ENCODE peak calls at places on chromosomes 16 and 17, in eight cellular contexts. One of them, this sample, is unnamed.

GRCh38 chr17:4721203-4722135 is 9.8 kb upstream of the MED11 start:
- DNase-seq in IMR-90: peak; percentile 80
- DNase-seq in body of pancreas: peak; percentile 95
- DNase-seq in right atrium auricular region: no peak
- DNase-seq in lower leg skin: no peak
- DNase-seq in endodermal cell: peak; percentile 38
- DNase-seq in left ventricle myocardium inferior: peak; percentile 45
- DNase-seq in sigmoid colon: no peak
- DNase-seq in this sample: peak; percentile 88

GRCh38 chr16:14635394-14636145 is 2.8 kb downstream of the BFAR start:
- DNase-seq in sigmoid colon: no peak
- DNase-seq in left ventricle myocardium inferior: no peak
- DNase-seq in lower leg skin: no peak
- DNase-seq in right atrium auricular region: no peak
- DNase-seq in endodermal cell: no peak
- DNase-seq in IMR-90: no peak
- DNase-seq in body of pancreas: no peak
- DNase-seq in this sample: no peak

GRCh38 chr16:87740441-87740840 is 25.3 kb downstream of the KLHDC4 start:
- DNase-seq in endodermal cell: no peak
- DNase-seq in sigmoid colon: no peak
- DNase-seq in IMR-90: peak; percentile 21
- DNase-seq in lower leg skin: no peak
- DNase-seq in right atrium auricular region: no peak
- DNase-seq in left ventricle myocardium inferior: no peak
- DNase-seq in body of pancreas: no peak
- DNase-seq in this sample: no peak

GRCh38 chr16:31131416-31131815 is 4.1 kb downstream of the PRSS8 start:
- DNase-seq in sigmoid colon: no peak
- DNase-seq in left ventricle myocardium inferior: no peak
- DNase-seq in body of pancreas: no peak
- DNase-seq in lower leg skin: no peak
- DNase-seq in endodermal cell: no peak
- DNase-seq in right atrium auricular region: no peak
- DNase-seq in IMR-90: no peak
- DNase-seq in this sample: no peak

GRCh38 chr17:64155751-64156544 is 26.0 kb upstream of the ERN1 start:
- DNase-seq in right atrium auricular region: peak; percentile 86
- DNase-seq in endodermal cell: peak; percentile 39
- DNase-seq in left ventricle myocardium inferior: peak; percentile 78
- DNase-seq in IMR-90: peak; percentile 61
- DNase-seq in lower leg skin: peak; percentile 87
- DNase-seq in sigmoid colon: peak; percentile 83
- DNase-seq in body of pancreas: peak; percentile 85
- DNase-seq in this sample: no peak

GRCh38 chr17:64270885-64271284 is 7.8 kb upstream of the TEX2 start:
- DNase-seq in body of pancreas: no peak
- DNase-seq in IMR-90: no peak
- DNase-seq in endodermal cell: no peak
- DNase-seq in lower leg skin: no peak
- DNase-seq in sigmoid colon: no peak
- DNase-seq in right atrium auricular region: no peak
- DNase-seq in left ventricle myocardium inferior: no peak
- DNase-seq in this sample: no peak

GRCh38 chr17:74531231-74531761 is at the start of gene CD300LB:
- DNase-seq in sigmoid colon: peak; percentile 58
- DNase-seq in right atrium auricular region: peak; percentile 54
- DNase-seq in lower leg skin: peak; percentile 50
- DNase-seq in endodermal cell: peak; percentile 41
- DNase-seq in body of pancreas: peak; percentile 19
- DNase-seq in left ventricle myocardium inferior: no peak
- DNase-seq in IMR-90: no peak
- DNase-seq in this sample: no peak

GRCh38 chr17:31780436-31780835 is 78.6 kb downstream of the COPRS start:
- DNase-seq in lower leg skin: no peak
- DNase-seq in endodermal cell: no peak
- DNase-seq in sigmoid colon: no peak
- DNase-seq in left ventricle myocardium inferior: no peak
- DNase-seq in IMR-90: no peak
- DNase-seq in body of pancreas: no peak
- DNase-seq in right atrium auricular region: no peak
- DNase-seq in this sample: no peak

GRCh38 chr17:30323895-30324319 is 9.9 kb downstream of the TMIGD1 start:
- DNase-seq in right atrium auricular region: no peak
- DNase-seq in endodermal cell: no peak
- DNase-seq in lower leg skin: no peak
- DNase-seq in body of pancreas: peak; percentile 57
- DNase-seq in IMR-90: no peak
- DNase-seq in left ventricle myocardium inferior: no peak
- DNase-seq in sigmoid colon: no peak
- DNase-seq in this sample: no peak

GRCh38 chr16:72787519-72788268 is 260.2 kb downstream of the ZFHX3 start:
- DNase-seq in lower leg skin: peak; percentile 95
- DNase-seq in endodermal cell: peak; percentile 91
- DNase-seq in sigmoid colon: peak; percentile 90
- DNase-seq in right atrium auricular region: peak; percentile 85
- DNase-seq in body of pancreas: peak; percentile 63
- DNase-seq in IMR-90: peak; percentile 94
- DNase-seq in left ventricle myocardium inferior: peak; percentile 49
- DNase-seq in this sample: no peak

GRCh38 chr16:1379054-1379862 is 27.5 kb downstream of the GNPTG start:
- DNase-seq in left ventricle myocardium inferior: peak; percentile 88
- DNase-seq in sigmoid colon: peak; percentile 86
- DNase-seq in right atrium auricular region: peak; percentile 92
- DNase-seq in body of pancreas: peak; percentile 85
- DNase-seq in lower leg skin: peak; percentile 94
- DNase-seq in endodermal cell: peak; percentile 91
- DNase-seq in IMR-90: peak; percentile 74
- DNase-seq in this sample: peak; percentile 74

GRCh38 chr17:40124279-40125141 is 2.7 kb downstream of the MSL1 start:
- DNase-seq in body of pancreas: no peak
- DNase-seq in right atrium auricular region: no peak
- DNase-seq in sigmoid colon: no peak
- DNase-seq in IMR-90: peak; percentile 48
- DNase-seq in lower leg skin: no peak
- DNase-seq in endodermal cell: peak; percentile 66
- DNase-seq in left ventricle myocardium inferior: no peak
- DNase-seq in this sample: no peak

GRCh38 chr17:51439395-51440229 is 179.3 kb downstream of the UTP18 start:
- DNase-seq in body of pancreas: no peak
- DNase-seq in lower leg skin: no peak
- DNase-seq in sigmoid colon: no peak
- DNase-seq in IMR-90: no peak
- DNase-seq in left ventricle myocardium inferior: no peak
- DNase-seq in right atrium auricular region: no peak
- DNase-seq in endodermal cell: peak; percentile 50
- DNase-seq in this sample: no peak

GRCh38 chr17:51435171-51435552 is 174.8 kb downstream of the UTP18 start:
- DNase-seq in lower leg skin: no peak
- DNase-seq in left ventricle myocardium inferior: no peak
- DNase-seq in IMR-90: no peak
- DNase-seq in endodermal cell: no peak
- DNase-seq in right atrium auricular region: no peak
- DNase-seq in sigmoid colon: no peak
- DNase-seq in body of pancreas: no peak
- DNase-seq in this sample: no peak

GRCh38 chr17:51430581-51430980 is 170.2 kb downstream of the UTP18 start:
- DNase-seq in lower leg skin: no peak
- DNase-seq in right atrium auricular region: no peak
- DNase-seq in body of pancreas: no peak
- DNase-seq in IMR-90: no peak
- DNase-seq in endodermal cell: no peak
- DNase-seq in left ventricle myocardium inferior: no peak
- DNase-seq in sigmoid colon: no peak
- DNase-seq in this sample: no peak

GRCh38 chr17:51434434-51435170 is 174.3 kb downstream of the UTP18 start:
- DNase-seq in endodermal cell: peak; percentile 41
- DNase-seq in lower leg skin: no peak
- DNase-seq in right atrium auricular region: no peak
- DNase-seq in body of pancreas: no peak
- DNase-seq in left ventricle myocardium inferior: no peak
- DNase-seq in IMR-90: no peak
- DNase-seq in sigmoid colon: no peak
- DNase-seq in this sample: peak; percentile 52

DNA sequence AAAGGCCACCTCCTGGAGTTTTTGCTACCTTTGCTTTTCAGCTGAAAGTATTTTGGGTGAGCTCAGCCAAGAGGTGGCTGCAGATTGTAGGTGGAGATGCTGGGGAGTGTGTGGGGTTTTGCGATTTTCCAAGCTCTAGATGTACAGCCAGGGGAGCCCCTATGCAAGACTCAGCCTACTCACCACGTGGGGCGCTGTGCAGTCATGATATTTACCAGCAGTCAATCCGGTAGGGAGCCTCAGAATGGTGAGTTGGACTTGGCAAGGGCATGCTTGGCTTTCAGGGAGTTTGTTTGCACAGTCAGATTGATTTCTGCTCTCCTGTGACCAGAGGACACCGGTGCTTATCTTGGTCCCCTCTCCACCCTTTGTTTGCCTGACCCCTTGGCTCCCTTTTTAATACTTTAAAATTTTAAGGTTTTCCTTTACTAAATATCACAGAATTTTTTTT is 175.3 kb downstream of the UTP18 start:
- DNase-seq in left ventricle myocardium inferior: peak; percentile 20
- DNase-seq in right atrium auricular region: no peak
- DNase-seq in body of pancreas: peak; percentile 89
- DNase-seq in sigmoid colon: no peak
- DNase-seq in lower leg skin: no peak
- DNase-seq in IMR-90: peak; percentile 4
- DNase-seq in endodermal cell: peak; percentile 90
- DNase-seq in this sample: peak; percentile 11
- H3K4me3 ChIP-seq in left ventricle myocardium inferior: no peak overlapping the region
- H3K4me3 ChIP-seq in right atrium auricular region: no peak overlapping the region
- H3K4me3 ChIP-seq in body of pancreas: no peak overlapping the region
- H3K4me3 ChIP-seq in sigmoid colon: no peak overlapping the region
- H3K4me3 ChIP-seq in lower leg skin: no peak overlapping the region
- H3K4me3 ChIP-seq in IMR-90: no peak overlapping the region
- H3K4me3 ChIP-seq in endodermal cell: no peak overlapping the region
- H3K4me3 ChIP-seq in this sample: no peak overlapping the region

DNA sequence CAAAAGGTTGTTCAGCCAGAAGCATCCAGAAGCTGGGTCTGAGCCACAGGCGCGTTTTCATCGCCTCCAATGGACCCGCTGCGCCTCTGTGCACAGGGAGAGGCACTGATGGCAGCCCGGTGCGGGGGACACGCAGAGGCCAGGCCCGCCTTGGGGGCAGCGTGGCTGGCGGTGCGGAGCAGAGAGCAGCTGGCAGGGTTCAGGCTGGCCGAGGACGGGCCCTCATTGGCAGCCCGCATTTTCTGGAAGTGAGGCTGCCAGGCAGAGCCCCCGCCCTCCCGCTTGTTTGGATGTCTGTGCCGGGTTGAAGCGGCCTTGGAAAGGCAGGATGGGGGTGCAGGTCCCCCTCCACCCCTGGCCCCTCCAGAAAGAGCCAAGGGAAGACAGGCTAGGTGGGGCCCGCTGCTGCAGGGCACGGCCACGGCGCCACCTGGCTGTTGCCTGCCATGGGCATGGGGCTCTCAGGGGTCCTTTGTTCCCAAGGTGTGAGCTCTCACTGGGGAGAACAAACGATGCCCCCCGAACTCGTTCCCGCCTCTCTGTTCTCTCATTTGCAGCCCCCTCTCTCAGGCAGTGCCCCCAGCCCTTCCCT is 18.8 kb downstream of the GSE1 start:
- DNase-seq in endodermal cell: no peak
- DNase-seq in left ventricle myocardium inferior: no peak
- DNase-seq in lower leg skin: no peak
- DNase-seq in sigmoid colon: no peak
- DNase-seq in body of pancreas: peak; percentile 21
- DNase-seq in IMR-90: no peak
- DNase-seq in right atrium auricular region: no peak
- DNase-seq in this sample: no peak
- TF ChIP-seq CTCF in endodermal cell: peak; percentile 57
- TF ChIP-seq CTCF in left ventricle myocardium inferior: no peak
- TF ChIP-seq CTCF in lower leg skin: no peak
- TF ChIP-seq CTCF in sigmoid colon: no peak
- TF ChIP-seq CTCF in body of pancreas: peak; percentile 10
- TF ChIP-seq CTCF in IMR-90: no peak
- TF ChIP-seq CTCF in right atrium auricular region: peak; percentile 26
- TF ChIP-seq CTCF in this sample: no peak

GRCh38 chr17:7407033-7407432 is 612 bp upstream of the NLGN2 start:
- DNase-seq in lower leg skin: no peak
- DNase-seq in left ventricle myocardium inferior: no peak
- DNase-seq in endodermal cell: no peak
- DNase-seq in body of pancreas: no peak
- DNase-seq in IMR-90: no peak
- DNase-seq in sigmoid colon: no peak
- DNase-seq in right atrium auricular region: no peak
- DNase-seq in this sample: no peak

GRCh38 chr17:7403902-7404736 is at the start of gene TMEM256:
- DNase-seq in sigmoid colon: peak; percentile 100
- DNase-seq in lower leg skin: peak; percentile 100
- DNase-seq in endodermal cell: peak; percentile 100
- DNase-seq in right atrium auricular region: peak; percentile 100
- DNase-seq in left ventricle myocardium inferior: peak; percentile 99
- DNase-seq in body of pancreas: peak; percentile 99
- DNase-seq in IMR-90: peak; percentile 99
- DNase-seq in this sample: peak; percentile 96

GRCh38 chr17:7404737-7405412 is 978 bp upstream of the TMEM256 start:
- DNase-seq in left ventricle myocardium inferior: peak; percentile 64
- DNase-seq in IMR-90: no peak
- DNase-seq in right atrium auricular region: peak; percentile 64
- DNase-seq in lower leg skin: peak; percentile 95
- DNase-seq in sigmoid colon: peak; percentile 90
- DNase-seq in body of pancreas: peak; percentile 39
- DNase-seq in endodermal cell: peak; percentile 90
- DNase-seq in this sample: no peak

GRCh38 chr17:7405882-7406825 is 1.5 kb upstream of the NLGN2 start:
- DNase-seq in body of pancreas: no peak
- DNase-seq in right atrium auricular region: no peak
- DNase-seq in endodermal cell: peak; percentile 77
- DNase-seq in left ventricle myocardium inferior: no peak
- DNase-seq in lower leg skin: no peak
- DNase-seq in IMR-90: no peak
- DNase-seq in sigmoid colon: no peak
- DNase-seq in this sample: no peak

DNA sequence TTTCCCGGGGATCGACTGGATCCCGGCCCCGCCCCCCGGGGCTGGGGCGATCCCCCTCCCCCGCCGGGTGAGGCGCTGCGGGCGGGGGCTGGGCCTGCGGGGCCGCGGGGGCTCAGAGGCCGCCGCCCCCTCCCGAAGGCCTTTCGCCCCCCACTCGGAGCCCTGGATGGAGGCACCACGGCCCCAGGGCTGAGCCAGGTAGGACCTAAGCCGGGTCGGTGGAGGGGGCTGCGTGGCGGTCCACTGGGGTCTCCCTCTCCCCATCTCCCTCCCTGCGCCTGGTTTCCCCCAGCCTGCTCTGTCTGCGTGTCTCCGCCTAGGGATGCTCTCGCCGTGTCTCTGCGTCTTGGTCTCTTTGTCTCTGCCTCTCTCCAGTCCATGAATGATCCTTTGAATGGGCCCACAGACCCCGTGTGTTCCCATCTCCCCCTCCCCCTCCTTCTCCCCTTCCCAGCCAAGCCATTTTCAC is 1.6 kb upstream of the TMEM256 start:
- DNase-seq in endodermal cell: peak; percentile 84
- DNase-seq in lower leg skin: no peak
- DNase-seq in sigmoid colon: no peak
- DNase-seq in left ventricle myocardium inferior: no peak
- DNase-seq in right atrium auricular region: no peak
- DNase-seq in body of pancreas: no peak
- DNase-seq in IMR-90: no peak
- DNase-seq in this sample: no peak
- H3K4me3 ChIP-seq in endodermal cell: peak overlapping the region; percentile 91
- H3K4me3 ChIP-seq in lower leg skin: peak overlapping the region; percentile 41
- H3K4me3 ChIP-seq in sigmoid colon: peak overlapping the region; percentile 89
- H3K4me3 ChIP-seq in left ventricle myocardium inferior: peak overlapping the region; percentile 78
- H3K4me3 ChIP-seq in right atrium auricular region: peak overlapping the region; percentile 76
- H3K4me3 ChIP-seq in body of pancreas: no peak overlapping the region
- H3K4me3 ChIP-seq in IMR-90: peak overlapping the region; percentile 94
- H3K4me3 ChIP-seq in this sample: peak overlapping the region; percentile 62

GRCh38 chr17:17827826-17828621 is 8.8 kb downstream of the SREBF1 start:
- DNase-seq in left ventricle myocardium inferior: no peak
- DNase-seq in lower leg skin: no peak
- DNase-seq in sigmoid colon: no peak
- DNase-seq in right atrium auricular region: no peak
- DNase-seq in body of pancreas: no peak
- DNase-seq in endodermal cell: no peak
- DNase-seq in IMR-90: no peak
- DNase-seq in this sample: no peak
- TF ChIP-seq CTCF in left ventricle myocardium inferior: no peak
- TF ChIP-seq CTCF in lower leg skin: no peak
- TF ChIP-seq CTCF in sigmoid colon: no peak
- TF ChIP-seq CTCF in right atrium auricular region: no peak
- TF ChIP-seq CTCF in body of pancreas: no peak
- TF ChIP-seq CTCF in endodermal cell: no peak
- TF ChIP-seq CTCF in IMR-90: no peak
- TF ChIP-seq CTCF in this sample: no peak